ENCODE peak calls at places on chromosomes 16 and 17, in four cellular contexts. C is prostate gland, V is amniotic stem cell, L is BJ. F is an unnamed sample.

GRCh38 chr17:80388175-80388574 is 26.8 kb upstream of the ENDOV start:
- DNase-seq in C (no peak), V (no peak), L (no peak), F (no peak)

GRCh38 chr16:30941600-30942420 is 7.1 kb upstream of the ORAI3 start:
- DNase-seq in C (peak; percentile 61), V (peak; percentile 41), L (no peak), F (peak; percentile 48)

GRCh38 chr17:59381716-59382570 is 50.5 kb downstream of the YPEL2 start:
- DNase-seq in C (peak; percentile 67), V (no peak), L (no peak), F (peak; percentile 95)

GRCh38 chr17:39755550-39756375 is 18.0 kb downstream of the GRB7 start:
- DNase-seq in C (no peak), V (no peak), L (no peak), F (no peak)

GRCh38 chr17:36940313-36941264 is 3.3 kb downstream of the LHX1 start:
- DNase-seq in C (no peak), V (no peak), L (no peak), F (no peak)

GRCh38 chr17:74307984-74308773 is 17.8 kb upstream of the KIF19 start:
- DNase-seq in C (no peak), V (no peak), L (no peak), F (no peak)

GRCh38 chr17:53719229-53719628 is 103.5 kb upstream of the KIF2B start:
- DNase-seq in C (no peak), V (no peak), L (no peak), F (no peak)

GRCh38 chr17:49836111-49837030 is 11.5 kb downstream of the TAC4 start:
- DNase-seq in C (peak; percentile 36), V (no peak), L (no peak), F (peak; percentile 4)

GRCh38 chr16:30665830-30666190 is 7.6 kb downstream of the FBRS start:
- DNase-seq in C (no peak), V (no peak), L (no peak), F (no peak)

GRCh38 chr17:83154311-83155127 is 75.1 kb downstream of the METRNL start:
- DNase-seq in C (no peak), V (no peak), L (no peak), F (no peak)

GRCh38 chr16:84986102-84986501 is 25.2 kb downstream of the ZDHHC7 start:
- DNase-seq in C (no peak), V (no peak), L (no peak), F (no peak)

GRCh38 chr17:43175213-43176118 is 4.5 kb downstream of the NBR1 start:
- DNase-seq in C (no peak), V (peak; percentile 58), L (peak; percentile 91), F (no peak)

GRCh38 chr17:15512310-15512709 is 44.9 kb upstream of the CDRT4 start:
- DNase-seq in C (no peak), V (no peak), L (no peak), F (no peak)

GRCh38 chr17:4310349-4311060 is 46.7 kb upstream of the ANKFY1 start:
- DNase-seq in C (no peak), V (no peak), L (no peak), F (no peak)

F was measured in DMS153.